ENCODE peak calls at places on chromosomes 3 and 15, in five cellular contexts. A is CD8-positive, alpha-beta memory T cell; V is OCI-LY7; C is mesenchymal stem cell; P is right lobe of liver. L is an unnamed sample.

GRCh38 chr3:180417241-180417640 is 184.7 kb upstream of the TTC14 start:
- DNase-seq in A (no peak), V (no peak), C (no peak), P (no peak), L (no peak)

GRCh38 chr3:38649500-38650247 is at the start of gene SCN5A:
- DNase-seq in A (peak), V (no peak), C (peak), P (no peak), L (peak)

GRCh38 chr3:175266993-175267960 is 408.1 kb downstream of the NAALADL2 start:
- DNase-seq in A (no peak), V (no peak), C (peak), P (no peak), L (no peak)

GRCh38 chr3:156818890-156819289 is 7.3 kb upstream of the LEKR1 start:
- DNase-seq in A (no peak), V (no peak), C (peak), P (no peak), L (no peak)

GRCh38 chr3:9781978-9782575 is 10.2 kb downstream of the TADA3 start:
- DNase-seq in A (no peak), V (peak), C (no peak), P (no peak), L (no peak)

GRCh38 chr3:156558389-156558788 is 3.5 kb upstream of the SSR3 start:
- DNase-seq in A (no peak), V (no peak), C (no peak), P (no peak), L (no peak)

GRCh38 chr15:58065445-58066041 is at the start of gene ALDH1A2:
- DNase-seq in A (no peak), V (no peak), C (no peak), P (peak), L (no peak)

GRCh38 chr3:61358364-61358763 is 107.1 kb upstream of the FHIT start:
- DNase-seq in A (no peak), V (no peak), C (peak), P (peak), L (peak)

GRCh38 chr3:46660543-46661523 is 32.6 kb downstream of the ALS2CL start:
- DNase-seq in A (no peak), V (peak), C (no peak), P (peak), L (no peak)

GRCh38 chr3:161449784-161450183 is 46.8 kb upstream of the OTOL1 start:
- DNase-seq in A (no peak), V (no peak), C (no peak), P (no peak), L (no peak)

GRCh38 chr3:52703356-52703755 is 2.2 kb downstream of the GLT8D1 start:
- DNase-seq in A (no peak), V (no peak), C (no peak), P (no peak), L (no peak)

GRCh38 chr3:100063929-100064461 is 50.3 kb downstream of the FILIP1L start:
- DNase-seq in A (no peak), V (no peak), C (peak), P (no peak), L (no peak)

GRCh38 chr3:47863391-47864128 is 60.6 kb downstream of the DHX30 start:
- DNase-seq in A (no peak), V (no peak), C (no peak), P (no peak), L (no peak)

GRCh38 chr3:106560451-106560966 is 691.7 kb upstream of the CBLB start:
- DNase-seq in A (no peak), V (no peak), C (peak), P (no peak), L (no peak)

DNA sequence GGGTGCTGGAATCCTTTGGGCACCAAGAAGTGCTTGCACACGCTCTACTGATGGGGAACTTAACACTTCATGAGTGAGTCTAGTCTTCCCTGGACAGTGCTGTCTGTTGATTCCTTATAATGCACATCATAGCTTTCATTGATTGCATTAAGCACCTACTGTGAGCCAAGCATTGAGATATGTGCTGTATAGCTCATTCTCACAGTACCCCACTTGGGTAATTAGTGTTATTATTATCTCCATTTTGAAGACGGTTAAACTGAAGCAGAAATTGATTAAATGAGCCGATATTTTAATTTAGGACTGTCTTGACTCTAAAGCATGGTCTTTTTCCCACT is 507 bp upstream of the PDHB start:
- DNase-seq in A (no peak), V (no peak), C (peak), P (no peak), L (no peak)
- H3K4me3 ChIP-seq in A (peak), V (peak), C (peak), P (no peak), L (peak)

GRCh38 chr15:43134157-43134637 is 811 bp downstream of the TMEM62 start:
- DNase-seq in A (no peak), V (peak), C (no peak), P (no peak), L (peak)

GRCh38 chr15:43133429-43134156 is at the start of gene TMEM62:
- DNase-seq in A (peak), V (peak), C (peak), P (peak), L (peak)

GRCh38 chr15:43132830-43133428 is 457 bp upstream of the TMEM62 start:
- DNase-seq in A (no peak), V (no peak), C (no peak), P (no peak), L (no peak)

GRCh38 chr15:43135351-43135750 is 2.0 kb downstream of the TMEM62 start:
- DNase-seq in A (no peak), V (no peak), C (no peak), P (no peak), L (no peak)
- H3K4me3 ChIP-seq in A (no peak), V (peak), C (no peak), P (no peak), L (no peak)

DNA sequence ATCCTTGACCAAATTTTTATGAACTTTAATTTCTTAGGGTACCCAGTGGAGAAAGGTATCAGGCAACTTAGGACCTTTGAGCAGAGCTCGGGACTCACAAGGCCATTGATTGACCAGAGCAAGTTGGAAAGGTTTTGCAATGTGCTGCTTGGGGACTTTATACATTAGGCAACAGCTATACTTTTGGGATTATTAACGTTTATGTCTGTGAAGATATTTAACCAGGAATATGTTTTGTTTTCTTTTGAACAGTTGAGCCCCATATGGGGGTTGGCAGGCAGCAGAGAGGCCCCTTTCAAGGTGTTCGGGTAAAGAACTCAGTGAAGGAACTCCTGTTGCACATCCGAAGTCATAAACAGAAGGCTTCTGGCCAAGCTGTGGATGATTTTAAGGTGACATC is 2.5 kb downstream of the NFKBIZ start:
- DNase-seq in A (no peak), V (no peak), C (peak), P (no peak), L (no peak)
- H3K4me3 ChIP-seq in A (peak), V (peak), C (peak), P (peak), L (peak)

GRCh38 chr3:71253169-71253568 is 330.4 kb downstream of the FOXP1 start:
- DNase-seq in A (no peak), V (no peak), C (no peak), P (no peak), L (no peak)

GRCh38 chr3:71250026-71250425 is 333.5 kb downstream of the FOXP1 start:
- DNase-seq in A (no peak), V (no peak), C (no peak), P (no peak), L (no peak)

GRCh38 chr3:71254251-71254650 is 329.3 kb downstream of the FOXP1 start:
- DNase-seq in A (no peak), V (no peak), C (no peak), P (no peak), L (no peak)

GRCh38 chr3:71252466-71252865 is 331.1 kb downstream of the FOXP1 start:
- DNase-seq in A (no peak), V (no peak), C (no peak), P (no peak), L (no peak)

DNA sequence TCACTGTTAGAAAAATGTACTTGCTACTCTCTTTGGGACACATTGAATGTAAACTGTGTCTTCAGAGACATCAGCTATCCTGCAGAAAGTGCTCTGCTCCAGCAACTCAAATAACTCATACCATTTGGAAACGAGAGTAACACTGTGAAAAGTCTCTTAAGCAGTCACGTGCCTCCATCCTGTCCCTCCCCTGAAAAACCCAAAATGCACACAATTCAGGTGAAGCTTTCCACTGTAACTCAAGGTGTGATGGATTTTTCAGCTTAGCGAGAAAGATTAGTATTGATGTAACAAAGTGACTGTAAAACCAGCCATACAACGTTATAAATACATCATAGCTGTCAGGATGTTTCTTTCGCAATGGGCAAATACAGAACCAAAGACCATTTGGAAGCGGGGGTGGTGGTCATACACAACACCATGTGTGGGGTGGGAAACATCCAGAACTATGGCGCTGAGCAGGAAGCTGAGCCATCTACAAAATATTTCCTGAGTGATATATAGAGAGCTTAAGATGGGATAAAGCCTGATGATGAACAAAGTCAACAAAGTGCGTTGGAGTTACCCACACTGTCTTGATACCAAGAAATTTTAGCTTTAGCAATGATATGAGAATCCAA is 332.3 kb downstream of the FOXP1 start:
- DNase-seq in A (no peak), V (no peak), C (peak), P (no peak), L (no peak)
- H3K4me3 ChIP-seq in A (no peak), V (no peak), C (no peak), P (no peak), L (no peak)

L was measured in GM12865.